ENCODE peak calls at places on chromosomes 3 and 15, in six cellular contexts. N is right lobe of liver, P is AG09319, X is lower lobe of right lung, G is cardiac muscle cell, C is progenitor cell of endocrine pancreas. J is an unnamed sample.

GRCh38 chr3:192169332-192169915 is 557.9 kb downstream of the FGF12 start:
- DNase-seq in N (no peak), P (no peak), X (no peak), G (no peak), C (no peak), J (no peak)

GRCh38 chr3:10334461-10334860 is 13.5 kb upstream of the SEC13 start:
- DNase-seq in N (no peak), P (no peak), X (no peak), G (no peak), C (no peak), J (no peak)

GRCh38 chr3:71532639-71533395 is 50.7 kb downstream of the FOXP1 start:
- DNase-seq in N (no peak), P (no peak), X (no peak), G (no peak), C (no peak), J (no peak)

GRCh38 chr3:20700702-20701101 is 514.7 kb upstream of the SGO1 start:
- DNase-seq in N (no peak), P (no peak), X (no peak), G (peak), C (no peak), J (no peak)

GRCh38 chr3:11379238-11379823 is 107.1 kb downstream of the ATG7 start:
- DNase-seq in N (no peak), P (no peak), X (no peak), G (peak), C (no peak), J (no peak)

GRCh38 chr3:14845180-14845579 is 26.4 kb downstream of the FGD5 start:
- DNase-seq in N (no peak), P (no peak), X (no peak), G (no peak), C (no peak), J (no peak)

GRCh38 chr15:74235962-74236361 is at the start of gene CCDC33:
- DNase-seq in N (no peak), P (no peak), X (peak), G (no peak), C (no peak), J (peak)

GRCh38 chr3:104989878-104990277 is 376.8 kb upstream of the ALCAM start:
- DNase-seq in N (no peak), P (no peak), X (no peak), G (peak), C (no peak), J (no peak)

GRCh38 chr3:182238141-182238540 is 526.4 kb downstream of the SOX2 start:
- DNase-seq in N (no peak), P (no peak), X (no peak), G (peak), C (no peak), J (no peak)

GRCh38 chr15:38652998-38653397 is 88.4 kb upstream of the RASGRP1 start:
- DNase-seq in N (no peak), P (no peak), X (no peak), G (no peak), C (no peak), J (no peak)

GRCh38 chr3:50632450-50632849 is 15.5 kb downstream of the MAPKAPK3 start:
- DNase-seq in N (no peak), P (no peak), X (no peak), G (no peak), C (no peak), J (no peak)

GRCh38 chr3:38497026-38497425 is 886 bp downstream of the EXOG start:
- DNase-seq in N (no peak), P (no peak), X (no peak), G (no peak), C (no peak), J (no peak)

GRCh38 chr3:180466401-180467005 is 135.5 kb upstream of the TTC14 start:
- DNase-seq in N (no peak), P (no peak), X (no peak), G (no peak), C (no peak), J (no peak)

GRCh38 chr15:100686021-100686724 is 83.8 kb downstream of the ASB7 start:
- DNase-seq in N (no peak), P (no peak), X (no peak), G (no peak), C (no peak), J (no peak)

GRCh38 chr3:179907784-179908482 is 128.8 kb downstream of the PEX5L start:
- DNase-seq in N (no peak), P (no peak), X (no peak), G (no peak), C (no peak), J (no peak)

GRCh38 chr15:42053010-42053409 is 32.2 kb upstream of the PLA2G4E start:
- DNase-seq in N (no peak), P (no peak), X (no peak), G (no peak), C (no peak), J (no peak)

GRCh38 chr3:9404680-9405079 is 7.3 kb downstream of the SETD5 start:
- DNase-seq in N (no peak), P (no peak), X (no peak), G (peak), C (no peak), J (no peak)

GRCh38 chr15:69787791-69788190 is 309.9 kb downstream of the TLE3 start:
- DNase-seq in N (no peak), P (no peak), X (no peak), G (no peak), C (no peak), J (no peak)
- TF ChIP-seq CTCF in N (no peak), P (no peak), X (no peak), G (no peak), C (no peak), J (no peak)

GRCh38 chr3:67864587-67865183 is 210.3 kb upstream of the SUCLG2 start:
- DNase-seq in N (no peak), P (no peak), X (no peak), G (no peak), C (no peak), J (no peak)

GRCh38 chr3:67858492-67858891 is 204.1 kb upstream of the SUCLG2 start:
- DNase-seq in N (no peak), P (no peak), X (no peak), G (no peak), C (no peak), J (no peak)

GRCh38 chr3:67863869-67864268 is 209.5 kb upstream of the SUCLG2 start:
- DNase-seq in N (no peak), P (no peak), X (no peak), G (peak), C (no peak), J (no peak)
- TF ChIP-seq CTCF in N (peak), P (no peak), X (no peak), G (no peak), C (peak), J (no peak)

GRCh38 chr3:112990672-112991602 is at the start of gene GTPBP8:
- DNase-seq in N (peak), P (peak), X (peak), G (peak), C (peak), J (peak)
- TF ChIP-seq CTCF in N (no peak), P (no peak), X (no peak), G (peak), C (no peak), J (no peak)

DNA sequence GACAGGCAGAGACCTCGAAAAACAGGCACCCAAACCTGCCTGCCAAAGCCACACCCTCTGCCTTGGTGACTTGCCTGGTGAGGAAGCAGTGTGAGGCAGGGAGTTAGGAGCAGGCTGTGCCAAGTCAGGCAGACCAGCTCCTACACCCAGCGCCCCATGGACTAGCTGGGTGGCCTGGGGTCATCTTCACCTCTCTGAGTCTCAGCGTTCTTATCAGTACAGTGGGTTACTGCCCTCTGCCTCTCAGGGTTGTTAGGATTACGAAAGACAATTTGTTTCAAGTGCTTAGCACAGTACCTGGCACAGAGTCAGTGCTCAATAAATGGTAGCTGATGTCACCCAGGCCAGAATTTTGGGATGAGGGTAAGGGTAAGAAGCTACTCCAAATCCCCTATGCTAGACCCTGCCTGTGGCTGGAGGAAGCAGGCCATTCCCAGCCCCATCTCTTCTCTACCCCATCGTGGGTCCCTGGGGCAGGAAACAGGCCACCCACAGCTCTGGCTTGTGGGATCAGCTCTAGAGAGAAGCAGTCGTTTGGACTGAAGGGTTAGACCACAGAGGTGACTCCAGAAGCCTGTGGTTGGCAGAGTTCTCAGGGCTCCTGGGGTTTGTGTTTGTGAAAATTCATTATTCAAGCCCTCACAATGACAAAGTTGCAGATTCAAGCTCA is 10.1 kb downstream of the SLC51B start:
- DNase-seq in N (peak), P (no peak), X (no peak), G (no peak), C (no peak), J (no peak)
- TF ChIP-seq CTCF in N (no peak), P (no peak), X (no peak), G (no peak), C (no peak), J (no peak)

GRCh38 chr3:128845695-128846491 is 33.5 kb upstream of the ACAD9 start:
- DNase-seq in N (peak), P (peak), X (peak), G (peak), C (peak), J (peak)
- TF ChIP-seq CTCF in N (peak), P (peak), X (peak), G (peak), C (peak), J (no peak)

DNA sequence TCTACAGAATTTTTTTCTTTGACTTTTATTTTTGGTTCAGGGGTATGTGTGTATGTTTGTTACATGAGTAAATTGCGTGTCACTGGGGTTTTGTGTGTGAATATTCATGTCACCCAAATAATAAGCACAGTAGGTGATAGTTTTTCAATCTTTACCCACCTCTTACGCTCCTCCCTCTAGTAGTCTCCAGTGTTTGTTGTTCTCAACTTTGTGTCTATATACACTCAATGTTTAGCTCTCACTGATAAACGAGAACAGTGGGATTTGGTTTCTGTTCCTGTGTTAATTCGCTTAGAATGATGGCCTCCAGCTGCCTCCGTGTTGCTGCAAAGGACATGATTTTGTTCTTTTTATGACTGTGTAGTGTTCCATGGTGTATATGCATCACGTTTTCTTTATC is 54.4 kb downstream of the MEF2A start:
- DNase-seq in N (no peak), P (no peak), X (no peak), G (no peak), C (no peak), J (no peak)
- TF ChIP-seq CTCF in N (no peak), P (no peak), X (no peak), G (no peak), C (no peak), J (no peak)

DNA sequence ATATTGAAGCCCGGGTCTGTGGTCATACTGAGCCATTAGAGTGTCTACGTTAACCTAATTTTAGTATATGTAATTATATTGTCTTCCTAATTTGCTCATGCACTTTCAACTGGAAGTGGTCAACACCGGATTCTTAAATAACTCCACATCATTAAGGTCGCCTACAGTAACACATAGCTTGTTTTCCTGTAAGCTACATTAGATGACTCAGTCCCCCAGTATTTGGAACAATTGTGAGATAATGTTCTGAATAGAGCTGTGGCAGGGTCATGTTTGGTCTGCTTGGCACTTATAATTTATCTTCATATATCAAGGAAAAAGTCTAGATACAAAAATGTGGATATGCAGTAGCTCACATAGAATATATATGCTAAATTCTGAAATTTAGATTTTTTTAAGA is 486.2 kb downstream of the IGSF11 start:
- DNase-seq in N (no peak), P (no peak), X (no peak), G (no peak), C (no peak), J (no peak)
- TF ChIP-seq CTCF in N (no peak), P (no peak), X (no peak), G (no peak), C (no peak), J (no peak)

GRCh38 chr3:73179601-73180000 is 118.1 kb downstream of the EBLN2 start:
- DNase-seq in N (no peak), P (no peak), X (no peak), G (no peak), C (no peak), J (no peak)

GRCh38 chr3:73175698-73176097 is 114.2 kb downstream of the EBLN2 start:
- DNase-seq in N (no peak), P (no peak), X (no peak), G (no peak), C (no peak), J (no peak)

DNA sequence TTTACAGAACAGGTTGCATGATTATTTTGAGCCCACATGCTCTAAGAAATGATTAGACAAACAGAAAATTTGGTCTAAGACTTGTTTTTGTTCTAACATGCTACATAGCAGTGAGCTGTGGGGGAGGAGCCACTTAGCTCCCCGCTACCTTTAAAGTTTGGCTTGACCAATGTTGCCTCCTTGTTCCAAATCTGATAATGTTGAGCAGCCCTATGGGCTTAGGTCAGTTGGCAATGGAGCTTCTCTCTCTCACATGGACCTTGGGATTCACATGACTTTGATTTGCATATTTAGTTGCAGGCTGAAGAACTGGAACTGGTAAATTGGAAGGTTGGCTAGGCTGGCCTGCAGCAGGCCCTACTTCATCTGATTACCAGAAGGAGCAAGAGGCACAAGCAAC is 116.4 kb downstream of the EBLN2 start:
- DNase-seq in N (no peak), P (no peak), X (no peak), G (no peak), C (no peak), J (no peak)
- TF ChIP-seq CTCF in N (no peak), P (no peak), X (no peak), G (no peak), C (no peak), J (no peak)

J was measured in activated B cell treated with CpG ODN at 0.5 μM for 24 hours.